ENCODE peak calls at places on chromosomes 13 and 19, in six cellular contexts. D is lower leg skin, Z is neuronal stem cell, U is BE2C, C is cardiac muscle cell, B is suprapubic skin. V is an unnamed sample.

GRCh38 chr19:49155005-49155826 is at the start of gene HRC:
- DNase-seq in D (no peak), Z (no peak), U (no peak), C (no peak), B (no peak), V (no peak)

GRCh38 chr19:17109962-17110598 is 34.5 kb downstream of the MYO9B start:
- DNase-seq in D (peak), Z (no peak), U (no peak), C (no peak), B (no peak), V (no peak)

GRCh38 chr19:8138201-8138600 is 11.2 kb downstream of the FBN3 start:
- DNase-seq in D (no peak), Z (no peak), U (no peak), C (no peak), B (no peak), V (no peak)

GRCh38 chr19:6464070-6464873 is at the start of gene CRB3:
- DNase-seq in D (peak), Z (no peak), U (no peak), C (no peak), B (peak), V (no peak)

GRCh38 chr19:48959341-48960239 is 4.9 kb downstream of the BAX start:
- DNase-seq in D (no peak), Z (no peak), U (no peak), C (no peak), B (no peak), V (no peak)

GRCh38 chr13:75934889-75935288 is 298.8 kb downstream of the LMO7 start:
- DNase-seq in D (no peak), Z (no peak), U (no peak), C (no peak), B (no peak), V (no peak)

GRCh38 chr13:112572408-112572807 is 15.5 kb downstream of the TUBGCP3 start:
- DNase-seq in D (no peak), Z (no peak), U (no peak), C (peak), B (no peak), V (no peak)

GRCh38 chr19:1156305-1156801 is 17.7 kb downstream of the SBNO2 start:
- DNase-seq in D (no peak), Z (no peak), U (no peak), C (peak), B (no peak), V (no peak)

GRCh38 chr19:16349551-16350171 is 25.0 kb downstream of the KLF2 start:
- DNase-seq in D (no peak), Z (no peak), U (no peak), C (no peak), B (no peak), V (no peak)

GRCh38 chr19:54952591-54953344 is 5.4 kb upstream of the NLRP7 start:
- DNase-seq in D (no peak), Z (peak), U (no peak), C (peak), B (no peak), V (no peak)

GRCh38 chr13:48493076-48493765 is 39.7 kb downstream of the RCBTB2 start:
- DNase-seq in D (no peak), Z (no peak), U (no peak), C (peak), B (no peak), V (no peak)
- H3K4me3 ChIP-seq in D (no peak), Z (no peak), U (peak), C (no peak), B (peak), V (peak)

GRCh38 chr13:99722931-99723330 is 221.7 kb downstream of the TM9SF2 start:
- DNase-seq in D (no peak), Z (no peak), U (no peak), C (no peak), B (no peak), V (no peak)
- H3K4me3 ChIP-seq in D (no peak), Z (no peak), U (no peak), C (no peak), B (no peak), V (no peak)

DNA sequence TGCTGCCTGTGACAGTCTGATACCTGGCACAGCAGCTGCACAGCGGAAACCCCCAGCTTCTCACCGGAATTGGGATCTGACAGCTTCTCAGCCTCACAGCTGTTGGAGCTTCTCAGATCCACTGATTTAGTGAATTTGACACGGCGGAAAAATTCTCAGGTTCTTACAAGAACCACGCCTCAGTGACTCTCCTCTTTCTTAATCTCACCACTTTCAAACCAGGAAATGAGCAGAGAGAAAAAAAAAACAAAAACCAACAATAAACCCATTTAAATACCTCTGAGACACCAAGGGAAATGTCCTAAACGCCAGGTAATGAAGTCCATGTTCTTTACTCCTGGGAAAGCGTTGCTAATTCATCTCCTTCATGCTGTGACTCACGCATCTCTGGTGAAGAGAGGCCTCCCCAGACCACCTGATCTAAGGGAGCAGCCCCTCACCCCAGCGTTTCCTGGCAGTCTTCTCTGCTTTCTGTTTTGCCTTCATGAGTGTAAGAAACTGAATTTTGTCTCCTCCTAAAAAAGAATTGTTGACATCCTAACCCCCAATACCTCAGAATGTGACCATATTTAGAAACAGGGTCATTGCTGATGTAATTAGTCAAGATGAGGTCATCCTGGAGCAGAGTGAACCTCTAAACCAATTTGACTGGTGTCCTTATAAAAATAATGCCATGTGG is 15.9 kb upstream of the IZUMO2 start:
- DNase-seq in D (no peak), Z (no peak), U (no peak), C (no peak), B (no peak), V (no peak)
- H3K4me3 ChIP-seq in D (no peak), Z (no peak), U (no peak), C (no peak), B (no peak), V (no peak)

GRCh38 chr19:4600893-4601292 is 38.4 kb upstream of the TNFAIP8L1 start:
- DNase-seq in D (no peak), Z (no peak), U (no peak), C (no peak), B (no peak), V (no peak)

GRCh38 chr19:4597278-4597974 is 37.9 kb upstream of the SEMA6B start:
- DNase-seq in D (no peak), Z (no peak), U (no peak), C (no peak), B (no peak), V (no peak)

GRCh38 chr19:4600082-4600481 is 39.2 kb upstream of the TNFAIP8L1 start:
- DNase-seq in D (no peak), Z (no peak), U (no peak), C (no peak), B (no peak), V (no peak)

GRCh38 chr19:4597975-4598671 is 38.6 kb upstream of the SEMA6B start:
- DNase-seq in D (no peak), Z (peak), U (peak), C (peak), B (no peak), V (no peak)

DNA sequence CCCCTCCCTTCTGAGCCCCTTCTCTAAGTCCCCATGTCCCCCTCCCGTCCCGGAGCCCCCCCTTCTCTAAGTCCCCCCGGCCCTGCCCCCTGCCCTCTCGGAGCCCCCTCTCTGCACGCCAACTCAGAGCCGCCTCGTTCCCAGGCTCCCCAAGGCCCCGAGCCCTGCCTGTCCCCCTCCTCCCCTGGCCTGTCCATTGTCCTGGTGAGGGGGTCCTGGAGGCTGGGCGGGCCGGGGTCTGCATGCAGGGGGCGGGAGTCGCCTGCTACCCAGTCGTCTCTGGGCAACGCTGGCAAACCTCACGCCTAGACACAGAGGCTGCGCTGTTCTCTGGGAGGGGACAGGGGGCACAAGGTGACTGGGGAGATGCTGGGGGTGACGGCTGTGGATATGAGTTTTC is 39.2 kb upstream of the SEMA6B start:
- DNase-seq in D (no peak), Z (no peak), U (no peak), C (no peak), B (no peak), V (no peak)
- H3K4me3 ChIP-seq in D (no peak), Z (no peak), U (no peak), C (peak), B (no peak), V (peak)

DNA sequence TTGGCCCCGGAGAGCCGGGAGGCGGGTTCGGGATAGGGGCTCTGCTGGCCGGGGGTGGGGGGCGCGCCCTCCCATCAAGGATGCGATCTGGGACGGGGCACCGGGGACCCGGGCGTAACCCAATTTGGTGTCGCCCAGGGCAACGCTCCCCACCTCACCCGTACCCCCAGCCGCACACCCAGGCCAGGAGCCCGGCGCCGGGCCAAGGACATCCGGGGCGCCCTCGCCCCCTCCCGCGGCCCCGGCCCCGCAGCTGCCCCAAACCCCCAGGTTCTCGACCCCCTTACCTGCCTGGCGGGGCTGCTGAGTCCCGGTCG is 525 bp downstream of the SHANK1 start:
- DNase-seq in D (no peak), Z (no peak), U (no peak), C (no peak), B (no peak), V (no peak)
- H3K4me3 ChIP-seq in D (no peak), Z (peak), U (no peak), C (peak), B (peak), V (peak)

V was measured in SK-N-MC.